ENCODE peak calls at places on chromosomes 1 and 21, in four cellular contexts. Y is K562, B is SK-N-SH, S is H1. D is an unnamed sample.

GRCh38 chr1:62280150-62280549 is 39.1 kb downstream of the KANK4 start:
- DNase-seq in Y (no peak), B (no peak), S (no peak), D (no peak)

GRCh38 chr21:25176637-25177412 is 430.5 kb downstream of the MRPL39 start:
- DNase-seq in Y (no peak), B (peak), S (no peak), D (no peak)

GRCh38 chr1:111195002-111195684 is 5.3 kb downstream of the DENND2D start:
- DNase-seq in Y (peak), B (no peak), S (no peak), D (no peak)

GRCh38 chr1:43565600-43566360 is 35.1 kb downstream of the PTPRF start:
- DNase-seq in Y (peak), B (peak), S (peak), D (peak)

GRCh38 chr1:51699376-51699775 is 82.5 kb downstream of the OSBPL9 start:
- DNase-seq in Y (no peak), B (no peak), S (no peak), D (no peak)

GRCh38 chr1:11774753-11775152 is 12.8 kb downstream of the C1orf167 start:
- DNase-seq in Y (no peak), B (no peak), S (no peak), D (no peak)

GRCh38 chr1:48203287-48203900 is 19.1 kb upstream of the SLC5A9 start:
- DNase-seq in Y (peak), B (peak), S (no peak), D (no peak)

GRCh38 chr1:97138515-97139032 is 417.0 kb downstream of the PTBP2 start:
- DNase-seq in Y (no peak), B (no peak), S (no peak), D (no peak)

GRCh38 chr1:217078010-217078704 is 354.9 kb upstream of the ESRRG start:
- DNase-seq in Y (no peak), B (no peak), S (no peak), D (no peak)

GRCh38 chr21:44758141-44758561 is 43.5 kb downstream of the UBE2G2 start:
- DNase-seq in Y (no peak), B (no peak), S (no peak), D (peak)

GRCh38 chr1:230825061-230825803 is 43.1 kb downstream of the C1orf198 start:
- DNase-seq in Y (no peak), B (peak), S (peak), D (no peak)

GRCh38 chr1:37734629-37735591 is 30.0 kb downstream of the EPHA10 start:
- DNase-seq in Y (peak), B (no peak), S (peak), D (peak)

GRCh38 chr1:109877320-109877771 is 33.3 kb upstream of the CSF1 start:
- DNase-seq in Y (peak), B (no peak), S (peak), D (peak)

GRCh38 chr1:222454196-222454595 is 93.7 kb downstream of the HHIPL2 start:
- DNase-seq in Y (no peak), B (no peak), S (no peak), D (no peak)

GRCh38 chr1:2644591-2645101 is 11.8 kb upstream of the MMEL1 start:
- DNase-seq in Y (no peak), B (no peak), S (no peak), D (no peak)

GRCh38 chr1:67170751-67171573 is 4.7 kb downstream of the IL23R start:
- DNase-seq in Y (no peak), B (no peak), S (no peak), D (no peak)

GRCh38 chr1:167601442-167602380 is 28.3 kb upstream of the RCSD1 start:
- DNase-seq in Y (peak), B (peak), S (no peak), D (no peak)

GRCh38 chr1:207806531-207807394 is 54.9 kb downstream of the CD46 start:
- DNase-seq in Y (no peak), B (no peak), S (no peak), D (no peak)

GRCh38 chr1:99548924-99549605 is 96.8 kb upstream of the PALMD start:
- DNase-seq in Y (no peak), B (peak), S (no peak), D (no peak)

GRCh38 chr1:236395780-236396664 is 1.9 kb downstream of the EDARADD start:
- DNase-seq in Y (peak), B (no peak), S (peak), D (no peak)

DNA sequence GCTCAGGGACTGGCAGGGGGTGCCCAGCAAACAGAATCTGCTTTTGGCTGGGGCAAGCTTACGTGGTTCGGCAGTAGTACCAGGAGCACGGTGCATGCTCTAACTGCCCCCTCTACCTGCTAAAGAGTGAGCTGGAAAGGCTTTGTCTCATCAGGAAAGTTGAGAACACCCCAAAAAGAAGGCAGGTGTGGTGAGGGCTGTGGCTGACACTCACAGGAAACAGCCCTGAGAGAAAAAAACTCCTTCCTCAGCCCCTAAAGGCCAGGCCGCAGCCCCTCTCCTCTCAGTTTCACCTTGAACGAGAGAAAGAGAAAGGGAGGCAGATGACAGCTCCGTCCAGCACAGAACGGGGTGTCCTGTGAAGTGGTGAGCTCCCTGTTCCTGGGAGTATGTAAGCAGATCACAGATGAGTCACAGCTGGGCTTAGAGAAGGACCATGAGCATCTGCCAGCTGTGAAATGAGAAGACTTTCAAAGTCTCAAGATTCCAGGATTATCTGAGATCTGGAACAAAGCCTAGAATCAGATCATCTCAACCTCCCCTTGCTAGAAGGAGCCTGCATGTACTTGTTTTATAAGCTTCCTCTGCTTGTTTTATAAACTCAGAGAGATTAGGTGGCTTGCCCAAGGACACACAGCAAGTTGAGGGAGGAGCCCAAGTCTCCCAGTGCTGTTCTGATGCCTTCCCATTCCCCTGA is 13.4 kb downstream of the LAPTM5 start:
- DNase-seq in Y (no peak), B (no peak), S (no peak), D (no peak)
- TF ChIP-seq TEAD4 in Y (no peak), B (no peak), S (no peak), D (no peak)

GRCh38 chr1:218887141-218887925 is 286.3 kb upstream of the LYPLAL1 start:
- DNase-seq in Y (no peak), B (no peak), S (no peak), D (no peak)
- TF ChIP-seq TEAD4 in Y (no peak), B (no peak), S (no peak), D (no peak)

DNA sequence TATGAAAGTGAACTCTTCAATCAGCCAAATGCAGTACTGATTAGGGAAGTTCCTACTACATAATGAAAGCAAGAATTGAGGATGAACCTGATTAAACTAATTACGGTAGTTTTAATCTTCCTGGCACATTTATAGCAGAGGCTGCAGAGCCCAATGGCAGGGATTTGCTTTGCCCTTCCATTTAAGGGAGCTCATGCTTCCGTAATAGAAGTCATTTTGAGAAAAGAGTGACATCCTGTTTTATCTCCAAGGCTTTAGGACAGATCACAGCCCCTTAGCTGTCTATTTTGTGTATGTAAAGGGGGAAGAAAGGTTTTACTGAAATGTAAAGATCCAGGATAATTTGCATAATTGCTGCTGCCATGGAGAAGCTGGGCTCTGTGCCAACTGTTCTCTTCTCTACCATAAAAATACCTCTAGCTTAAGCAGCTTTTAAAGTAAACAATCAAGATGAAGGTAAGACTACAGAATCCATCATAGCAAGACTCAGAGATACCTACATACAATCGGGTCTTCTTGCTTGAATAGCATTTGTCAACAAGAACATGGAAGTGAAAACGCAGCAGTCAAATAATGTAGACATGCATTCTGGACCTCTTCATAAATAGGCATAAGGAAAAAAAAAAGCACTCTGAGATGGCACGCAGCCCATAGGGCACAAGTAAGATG is 62.5 kb downstream of the ASH1L start:
- DNase-seq in Y (no peak), B (peak), S (no peak), D (no peak)
- TF ChIP-seq TEAD4 in Y (no peak), B (no peak), S (no peak), D (no peak)

GRCh38 chr1:36084502-36085115 is 715 bp downstream of the TEKT2 start:
- DNase-seq in Y (no peak), B (no peak), S (peak), D (no peak)
- TF ChIP-seq TEAD4 in Y (no peak), B (no peak), S (no peak), D (no peak)

DNA sequence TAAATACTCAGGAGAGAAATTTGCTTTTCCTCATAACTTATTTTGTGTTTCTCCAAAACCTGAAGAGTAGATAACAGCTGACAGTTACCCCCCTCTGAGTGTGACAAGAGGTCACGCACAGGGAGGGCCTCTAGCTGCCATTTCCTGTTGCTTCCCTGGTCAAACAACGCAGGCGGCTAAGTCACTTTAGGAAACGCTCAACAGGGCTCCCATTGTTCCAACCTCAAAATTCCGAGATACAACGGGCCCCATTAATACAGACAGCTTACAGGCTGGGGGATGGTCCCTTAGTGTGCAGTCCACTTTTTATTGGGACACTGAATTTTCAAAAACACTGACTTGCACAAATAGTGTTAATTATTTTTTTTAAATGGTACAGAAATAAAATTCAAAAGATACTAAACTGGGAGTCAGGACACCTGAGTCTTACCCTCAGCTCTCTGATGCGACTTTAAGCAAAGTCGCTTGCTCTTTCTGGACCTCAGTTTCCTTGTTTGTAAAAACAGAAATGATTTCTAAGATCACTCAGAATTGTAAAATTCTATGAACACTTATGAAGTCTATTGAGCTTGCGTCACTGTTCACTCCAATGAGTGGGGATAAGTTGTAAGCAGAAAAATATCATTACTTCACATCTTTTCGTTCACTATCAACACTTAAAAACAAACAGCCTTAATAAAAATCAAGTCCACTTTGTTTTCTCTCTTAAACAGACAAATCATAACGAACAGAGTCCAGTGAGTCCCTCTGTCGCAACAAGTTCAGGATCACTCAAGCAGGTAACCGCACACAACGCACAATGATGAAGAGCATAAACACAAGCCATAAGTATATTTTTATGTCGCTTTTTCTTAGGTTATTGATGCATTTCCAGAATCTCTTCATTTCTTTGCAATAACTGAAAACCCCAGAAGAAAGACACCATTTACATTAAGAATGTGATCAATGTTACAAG is 13.5 kb downstream of the LZIC start:
- DNase-seq in Y (peak), B (no peak), S (peak), D (peak)
- TF ChIP-seq TEAD4 in Y (peak), B (no peak), S (no peak), D (no peak)

DNA sequence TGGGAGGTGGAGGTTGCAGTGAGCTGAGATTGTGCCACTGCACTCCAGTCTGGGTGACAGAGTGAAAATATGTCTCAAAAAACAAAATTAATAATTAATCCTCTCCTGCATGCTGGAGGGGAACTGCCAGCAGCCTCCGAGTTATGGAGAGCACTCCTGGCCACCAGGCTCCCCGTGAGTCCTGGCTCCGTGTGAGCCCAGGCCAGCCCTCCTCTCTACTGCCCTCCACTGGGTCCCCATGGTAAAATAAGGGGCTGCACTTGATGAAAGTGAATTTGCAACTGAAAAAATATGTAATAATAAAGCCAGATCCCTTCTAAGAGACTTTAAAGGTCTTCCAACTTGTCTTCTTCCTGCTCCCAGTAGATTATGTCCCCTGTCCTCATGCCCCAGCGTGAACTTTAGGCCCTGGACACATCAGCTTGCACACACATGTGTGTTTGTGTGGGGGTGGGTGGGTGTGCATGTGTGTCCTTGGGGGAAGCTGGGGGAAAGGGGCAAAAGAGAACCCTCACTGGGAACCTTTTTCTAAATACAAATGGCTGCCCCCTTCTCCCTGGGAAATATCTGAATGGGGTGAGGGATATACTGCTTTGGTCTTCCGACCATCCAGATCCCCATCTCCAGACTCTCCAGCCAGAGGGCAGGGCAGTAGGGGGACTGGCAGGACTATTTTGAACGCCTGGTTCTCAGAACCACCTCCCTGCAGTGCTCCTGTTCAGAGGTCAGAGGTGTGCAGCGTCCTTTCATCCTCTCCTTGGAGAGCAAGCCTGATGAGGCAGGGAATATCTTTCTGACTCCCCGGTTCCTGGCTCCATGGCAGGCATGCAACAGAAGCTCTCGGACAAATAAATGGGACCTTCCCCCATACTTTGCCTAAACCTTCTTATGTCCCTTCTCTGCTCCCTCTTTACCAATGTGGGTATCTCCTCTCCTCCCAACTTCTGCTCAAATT is 26.2 kb downstream of the NEK2 start:
- DNase-seq in Y (peak), B (peak), S (peak), D (peak)
- TF ChIP-seq TEAD4 in Y (no peak), B (no peak), S (no peak), D (no peak)